ENCODE peak calls at places on chromosome 14, in five cellular contexts. One of them, this sample, is unnamed.

GRCh38 chr14:72377016-72377415 is 444.8 kb downstream of the RGS6 start:
- DNase-seq in activated CD8-positive, alpha-beta memory T cell treated with anti-CD3 and anti-CD28 coated beads, Interleukin-2, amount 50 U/mL, for 4 hours: no peak
- DNase-seq in kidney: no peak
- DNase-seq in MM.1S: peak
- DNase-seq in activated naive CD4-positive, alpha-beta T cell treated with anti-CD3 and anti-CD28 coated beads, Interleukin-2, amount 50 U/mL, for 16 hours: no peak
- DNase-seq in this sample: no peak

GRCh38 chr14:89648510-89648909 is 231.5 kb upstream of the FOXN3 start:
- DNase-seq in activated CD8-positive, alpha-beta memory T cell treated with anti-CD3 and anti-CD28 coated beads, Interleukin-2, amount 50 U/mL, for 4 hours: no peak
- DNase-seq in MM.1S: no peak
- DNase-seq in activated naive CD4-positive, alpha-beta T cell treated with anti-CD3 and anti-CD28 coated beads, Interleukin-2, amount 50 U/mL, for 16 hours: no peak
- DNase-seq in kidney: no peak
- DNase-seq in this sample: no peak

GRCh38 chr14:105087308-105087962 is 22.2 kb upstream of the GPR132 start:
- DNase-seq in activated CD8-positive, alpha-beta memory T cell treated with anti-CD3 and anti-CD28 coated beads, Interleukin-2, amount 50 U/mL, for 4 hours: no peak
- DNase-seq in kidney: peak
- DNase-seq in activated naive CD4-positive, alpha-beta T cell treated with anti-CD3 and anti-CD28 coated beads, Interleukin-2, amount 50 U/mL, for 16 hours: no peak
- DNase-seq in MM.1S: no peak
- DNase-seq in this sample: no peak

GRCh38 chr14:24194873-24195185 is 412 bp downstream of the TM9SF1 start:
- DNase-seq in activated CD8-positive, alpha-beta memory T cell treated with anti-CD3 and anti-CD28 coated beads, Interleukin-2, amount 50 U/mL, for 4 hours: no peak
- DNase-seq in activated naive CD4-positive, alpha-beta T cell treated with anti-CD3 and anti-CD28 coated beads, Interleukin-2, amount 50 U/mL, for 16 hours: no peak
- DNase-seq in MM.1S: no peak
- DNase-seq in kidney: no peak
- DNase-seq in this sample: no peak

GRCh38 chr14:52266179-52266578 is 1.3 kb upstream of the PTGDR start:
- DNase-seq in MM.1S: no peak
- DNase-seq in activated CD8-positive, alpha-beta memory T cell treated with anti-CD3 and anti-CD28 coated beads, Interleukin-2, amount 50 U/mL, for 4 hours: no peak
- DNase-seq in activated naive CD4-positive, alpha-beta T cell treated with anti-CD3 and anti-CD28 coated beads, Interleukin-2, amount 50 U/mL, for 16 hours: no peak
- DNase-seq in kidney: no peak
- DNase-seq in this sample: no peak

GRCh38 chr14:98592611-98593170 is 679.3 kb downstream of the BCL11B start:
- DNase-seq in MM.1S: no peak
- DNase-seq in activated naive CD4-positive, alpha-beta T cell treated with anti-CD3 and anti-CD28 coated beads, Interleukin-2, amount 50 U/mL, for 16 hours: no peak
- DNase-seq in activated CD8-positive, alpha-beta memory T cell treated with anti-CD3 and anti-CD28 coated beads, Interleukin-2, amount 50 U/mL, for 4 hours: no peak
- DNase-seq in kidney: no peak
- DNase-seq in this sample: no peak

GRCh38 chr14:95484296-95484695 is 32.2 kb downstream of the SYNE3 start:
- DNase-seq in MM.1S: no peak
- DNase-seq in activated CD8-positive, alpha-beta memory T cell treated with anti-CD3 and anti-CD28 coated beads, Interleukin-2, amount 50 U/mL, for 4 hours: no peak
- DNase-seq in activated naive CD4-positive, alpha-beta T cell treated with anti-CD3 and anti-CD28 coated beads, Interleukin-2, amount 50 U/mL, for 16 hours: no peak
- DNase-seq in kidney: peak
- DNase-seq in this sample: no peak

GRCh38 chr14:69129264-69129880 is 23.5 kb downstream of the DCAF5 start:
- DNase-seq in activated CD8-positive, alpha-beta memory T cell treated with anti-CD3 and anti-CD28 coated beads, Interleukin-2, amount 50 U/mL, for 4 hours: peak
- DNase-seq in MM.1S: peak
- DNase-seq in activated naive CD4-positive, alpha-beta T cell treated with anti-CD3 and anti-CD28 coated beads, Interleukin-2, amount 50 U/mL, for 16 hours: peak
- DNase-seq in kidney: peak
- DNase-seq in this sample: peak

GRCh38 chr14:55794655-55795583 is 214.9 kb downstream of the KTN1 start:
- DNase-seq in activated CD8-positive, alpha-beta memory T cell treated with anti-CD3 and anti-CD28 coated beads, Interleukin-2, amount 50 U/mL, for 4 hours: no peak
- DNase-seq in MM.1S: no peak
- DNase-seq in activated naive CD4-positive, alpha-beta T cell treated with anti-CD3 and anti-CD28 coated beads, Interleukin-2, amount 50 U/mL, for 16 hours: no peak
- DNase-seq in kidney: no peak
- DNase-seq in this sample: no peak

GRCh38 chr14:62673014-62673727 is 372.1 kb downstream of the KCNH5 start:
- DNase-seq in MM.1S: peak
- DNase-seq in kidney: no peak
- DNase-seq in activated naive CD4-positive, alpha-beta T cell treated with anti-CD3 and anti-CD28 coated beads, Interleukin-2, amount 50 U/mL, for 16 hours: no peak
- DNase-seq in activated CD8-positive, alpha-beta memory T cell treated with anti-CD3 and anti-CD28 coated beads, Interleukin-2, amount 50 U/mL, for 4 hours: no peak
- DNase-seq in this sample: no peak

GRCh38 chr14:60553855-60554254 is 44.9 kb downstream of the SIX6 start:
- DNase-seq in kidney: no peak
- DNase-seq in MM.1S: no peak
- DNase-seq in activated naive CD4-positive, alpha-beta T cell treated with anti-CD3 and anti-CD28 coated beads, Interleukin-2, amount 50 U/mL, for 16 hours: no peak
- DNase-seq in activated CD8-positive, alpha-beta memory T cell treated with anti-CD3 and anti-CD28 coated beads, Interleukin-2, amount 50 U/mL, for 4 hours: no peak
- DNase-seq in this sample: no peak

GRCh38 chr14:41362134-41362533 is 244.5 kb upstream of the LRFN5 start:
- DNase-seq in kidney: no peak
- DNase-seq in activated naive CD4-positive, alpha-beta T cell treated with anti-CD3 and anti-CD28 coated beads, Interleukin-2, amount 50 U/mL, for 16 hours: no peak
- DNase-seq in activated CD8-positive, alpha-beta memory T cell treated with anti-CD3 and anti-CD28 coated beads, Interleukin-2, amount 50 U/mL, for 4 hours: no peak
- DNase-seq in MM.1S: no peak
- DNase-seq in this sample: no peak

GRCh38 chr14:54625158-54625557 is 58.2 kb downstream of the SAMD4A start:
- DNase-seq in activated CD8-positive, alpha-beta memory T cell treated with anti-CD3 and anti-CD28 coated beads, Interleukin-2, amount 50 U/mL, for 4 hours: no peak
- DNase-seq in kidney: no peak
- DNase-seq in activated naive CD4-positive, alpha-beta T cell treated with anti-CD3 and anti-CD28 coated beads, Interleukin-2, amount 50 U/mL, for 16 hours: no peak
- DNase-seq in MM.1S: no peak
- DNase-seq in this sample: no peak

GRCh38 chr14:90034156-90034555 is 27.6 kb upstream of the KCNK13 start:
- DNase-seq in MM.1S: no peak
- DNase-seq in activated CD8-positive, alpha-beta memory T cell treated with anti-CD3 and anti-CD28 coated beads, Interleukin-2, amount 50 U/mL, for 4 hours: no peak
- DNase-seq in activated naive CD4-positive, alpha-beta T cell treated with anti-CD3 and anti-CD28 coated beads, Interleukin-2, amount 50 U/mL, for 16 hours: no peak
- DNase-seq in kidney: no peak
- DNase-seq in this sample: no peak

GRCh38 chr14:26088260-26088659 is 509.6 kb downstream of the NOVA1 start:
- DNase-seq in activated naive CD4-positive, alpha-beta T cell treated with anti-CD3 and anti-CD28 coated beads, Interleukin-2, amount 50 U/mL, for 16 hours: no peak
- DNase-seq in kidney: no peak
- DNase-seq in MM.1S: no peak
- DNase-seq in activated CD8-positive, alpha-beta memory T cell treated with anti-CD3 and anti-CD28 coated beads, Interleukin-2, amount 50 U/mL, for 4 hours: no peak
- DNase-seq in this sample: no peak

GRCh38 chr14:29273513-29273912 is 506.9 kb downstream of the FOXG1 start:
- DNase-seq in activated naive CD4-positive, alpha-beta T cell treated with anti-CD3 and anti-CD28 coated beads, Interleukin-2, amount 50 U/mL, for 16 hours: no peak
- DNase-seq in MM.1S: no peak
- DNase-seq in activated CD8-positive, alpha-beta memory T cell treated with anti-CD3 and anti-CD28 coated beads, Interleukin-2, amount 50 U/mL, for 4 hours: no peak
- DNase-seq in kidney: no peak
- DNase-seq in this sample: no peak

GRCh38 chr14:106210650-106211049 is 684.3 kb downstream of the TMEM121 start:
- DNase-seq in kidney: no peak
- DNase-seq in MM.1S: no peak
- DNase-seq in activated CD8-positive, alpha-beta memory T cell treated with anti-CD3 and anti-CD28 coated beads, Interleukin-2, amount 50 U/mL, for 4 hours: no peak
- DNase-seq in activated naive CD4-positive, alpha-beta T cell treated with anti-CD3 and anti-CD28 coated beads, Interleukin-2, amount 50 U/mL, for 16 hours: peak
- DNase-seq in this sample: no peak

GRCh38 chr14:20469890-20470858 is 968 bp downstream of the PNP start:
- DNase-seq in kidney: peak
- DNase-seq in activated CD8-positive, alpha-beta memory T cell treated with anti-CD3 and anti-CD28 coated beads, Interleukin-2, amount 50 U/mL, for 4 hours: peak
- DNase-seq in MM.1S: peak
- DNase-seq in activated naive CD4-positive, alpha-beta T cell treated with anti-CD3 and anti-CD28 coated beads, Interleukin-2, amount 50 U/mL, for 16 hours: peak
- DNase-seq in this sample: no peak

GRCh38 chr14:93481758-93482157 is 51.0 kb downstream of the UNC79 start:
- DNase-seq in activated naive CD4-positive, alpha-beta T cell treated with anti-CD3 and anti-CD28 coated beads, Interleukin-2, amount 50 U/mL, for 16 hours: no peak
- DNase-seq in activated CD8-positive, alpha-beta memory T cell treated with anti-CD3 and anti-CD28 coated beads, Interleukin-2, amount 50 U/mL, for 4 hours: no peak
- DNase-seq in MM.1S: no peak
- DNase-seq in kidney: no peak
- DNase-seq in this sample: no peak

GRCh38 chr14:73887116-73887490 is 444 bp downstream of the ZNF410 start:
- DNase-seq in MM.1S: peak
- DNase-seq in activated naive CD4-positive, alpha-beta T cell treated with anti-CD3 and anti-CD28 coated beads, Interleukin-2, amount 50 U/mL, for 16 hours: no peak
- DNase-seq in activated CD8-positive, alpha-beta memory T cell treated with anti-CD3 and anti-CD28 coated beads, Interleukin-2, amount 50 U/mL, for 4 hours: no peak
- DNase-seq in kidney: no peak
- DNase-seq in this sample: no peak

GRCh38 chr14:36675581-36675980 is 13.9 kb downstream of the PAX9 start:
- DNase-seq in MM.1S: peak
- DNase-seq in activated CD8-positive, alpha-beta memory T cell treated with anti-CD3 and anti-CD28 coated beads, Interleukin-2, amount 50 U/mL, for 4 hours: no peak
- DNase-seq in activated naive CD4-positive, alpha-beta T cell treated with anti-CD3 and anti-CD28 coated beads, Interleukin-2, amount 50 U/mL, for 16 hours: no peak
- DNase-seq in kidney: no peak
- DNase-seq in this sample: no peak

GRCh38 chr14:51939727-51940126 is 49.6 kb upstream of the RTRAF start:
- DNase-seq in activated naive CD4-positive, alpha-beta T cell treated with anti-CD3 and anti-CD28 coated beads, Interleukin-2, amount 50 U/mL, for 16 hours: no peak
- DNase-seq in MM.1S: no peak
- DNase-seq in kidney: no peak
- DNase-seq in activated CD8-positive, alpha-beta memory T cell treated with anti-CD3 and anti-CD28 coated beads, Interleukin-2, amount 50 U/mL, for 4 hours: no peak
- DNase-seq in this sample: no peak

This sample was measured in non-pigmented ciliary epithelial cell.